ENCODE peak calls at places on chromosomes 13 and 19, in four cellular contexts. J is mucosa of gallbladder, C is LHCN-M2, H is GOT3. D is an unnamed sample.

GRCh38 chr19:40743926-40744325 is 6.4 kb downstream of the ACTMAP start:
- DNase-seq in C (no peak), H (no peak), J (no peak), D (no peak)

GRCh38 chr19:35975608-35976214 is 19.3 kb upstream of the SDHAF1 start:
- DNase-seq in H (no peak), J (no peak), C (no peak), D (no peak)

GRCh38 chr13:44470623-44471562 is 97.3 kb downstream of the SERP2 start:
- DNase-seq in H (no peak), J (no peak), C (peak; percentile 34), D (no peak)

GRCh38 chr19:32186542-32187330 is 158.7 kb upstream of the ZNF507 start:
- DNase-seq in C (no peak), J (no peak), H (no peak), D (no peak)

GRCh38 chr13:100146534-100146933 is 57.6 kb downstream of the PCCA start:
- DNase-seq in H (no peak), C (no peak), J (no peak), D (no peak)

GRCh38 chr19:35851213-35852028 is 883 bp downstream of the NPHS1 start:
- DNase-seq in H (no peak), C (no peak), J (no peak), D (no peak)

GRCh38 chr19:29867984-29868383 is 56.2 kb downstream of the CCNE1 start:
- DNase-seq in J (no peak), C (no peak), H (no peak), D (no peak)

GRCh38 chr19:32581704-32582164 is 744 bp downstream of the PDCD5 start:
- DNase-seq in C (peak; percentile 25), J (no peak), H (no peak), D (peak; percentile 7)

GRCh38 chr19:7622933-7623685 is 6.2 kb downstream of the XAB2 start:
- DNase-seq in C (no peak), J (no peak), H (no peak), D (no peak)

GRCh38 chr19:37966211-37967072 is 59.4 kb downstream of the SIPA1L3 start:
- DNase-seq in C (peak; percentile 41), H (no peak), J (no peak), D (no peak)

GRCh38 chr13:41756198-41756885 is 204.6 kb downstream of the VWA8 start:
- DNase-seq in H (no peak), C (no peak), J (no peak), D (no peak)